ENCODE peak calls at places on chromosomes 13 and 19, in seven cellular contexts. T is activated B cell treated with CpG ODN at 0.5 μM for 24 hours; B is ascending aorta; M is breast epithelium; K is CD8-positive, alpha-beta T cell; F is WTC11; U is cardiac muscle cell. O is an unnamed sample.

GRCh38 chr13:48790996-48791395 is 137.3 kb downstream of the CYSLTR2 start:
- DNase-seq in M (no peak), T (no peak), B (no peak), F (no peak), U (no peak), K (no peak), O (no peak)

GRCh38 chr13:95267662-95268369 is 33.4 kb downstream of the ABCC4 start:
- DNase-seq in U (no peak), T (no peak), F (no peak), K (no peak), B (no peak), M (no peak), O (no peak)

GRCh38 chr13:112186091-112186490 is 119.1 kb downstream of the SOX1 start:
- DNase-seq in B (no peak), K (no peak), T (no peak), U (no peak), M (no peak), F (no peak), O (no peak)

GRCh38 chr19:52734340-52734892 is 428 bp downstream of the ZNF611 start:
- DNase-seq in B (no peak), K (no peak), T (no peak), F (peak), U (peak), M (no peak), O (no peak)

GRCh38 chr13:110454956-110455355 is 106.6 kb downstream of the RAB20 start:
- DNase-seq in B (no peak), U (no peak), T (no peak), K (no peak), F (no peak), M (no peak), O (no peak)

GRCh38 chr13:85137516-85137915 is 661.7 kb downstream of the SLITRK6 start:
- DNase-seq in B (no peak), K (no peak), U (no peak), T (no peak), M (no peak), F (no peak), O (no peak)

GRCh38 chr19:4935449-4935848 is 26.1 kb downstream of the UHRF1 start:
- DNase-seq in M (no peak), K (no peak), B (no peak), T (no peak), F (no peak), U (no peak), O (no peak)

GRCh38 chr13:32660227-32660626 is 74.0 kb downstream of the PDS5B start:
- DNase-seq in B (no peak), F (no peak), T (no peak), U (no peak), M (no peak), K (no peak), O (no peak)

GRCh38 chr19:3360494-3361383 is 5.6 kb upstream of the NFIC start:
- DNase-seq in T (peak), U (peak), B (no peak), K (peak), M (peak), F (no peak), O (no peak)

GRCh38 chr19:3586124-3586626 is 897 bp downstream of the GIPC3 start:
- DNase-seq in F (peak), U (peak), K (peak), B (no peak), T (peak), M (no peak), O (no peak)

GRCh38 chr13:99027661-99028425 is 50.0 kb upstream of the DOCK9 start:
- DNase-seq in U (no peak), M (no peak), F (no peak), T (no peak), K (no peak), B (no peak), O (no peak)

GRCh38 chr13:99027260-99027659 is 49.4 kb upstream of the DOCK9 start:
- DNase-seq in F (no peak), B (no peak), M (no peak), K (no peak), U (no peak), T (no peak), O (no peak)

GRCh38 chr13:99031725-99032298 is 53.9 kb upstream of the DOCK9 start:
- DNase-seq in F (no peak), K (no peak), B (no peak), U (no peak), T (no peak), M (no peak), O (no peak)

GRCh38 chr13:99029576-99029975 is 51.7 kb upstream of the DOCK9 start:
- DNase-seq in M (no peak), F (no peak), T (no peak), K (no peak), B (no peak), U (no peak), O (no peak)

GRCh38 chr13:99028890-99029289 is 51.0 kb upstream of the DOCK9 start:
- DNase-seq in K (peak), U (no peak), B (no peak), M (no peak), T (no peak), F (peak), O (no peak)
- TF ChIP-seq CTCF in K (peak), U (peak), B (no peak), M (peak), T (no peak), F (peak), O (peak)

GRCh38 chr19:50025794-50026549 is at the start of gene ZNF473:
- DNase-seq in K (peak), B (peak), M (peak), F (peak), U (peak), T (peak), O (peak)

GRCh38 chr19:50024719-50025021 is 502 bp downstream of the VRK3 start:
- DNase-seq in B (no peak), M (no peak), K (no peak), U (no peak), T (no peak), F (no peak), O (no peak)

GRCh38 chr19:50026550-50026906 is 723 bp downstream of the ZNF473 start:
- DNase-seq in F (no peak), K (no peak), T (no peak), U (no peak), M (no peak), B (no peak), O (no peak)

GRCh38 chr19:50022823-50023222 is 2.3 kb downstream of the VRK3 start:
- DNase-seq in T (no peak), K (no peak), F (no peak), M (no peak), B (no peak), U (no peak), O (no peak)

DNA sequence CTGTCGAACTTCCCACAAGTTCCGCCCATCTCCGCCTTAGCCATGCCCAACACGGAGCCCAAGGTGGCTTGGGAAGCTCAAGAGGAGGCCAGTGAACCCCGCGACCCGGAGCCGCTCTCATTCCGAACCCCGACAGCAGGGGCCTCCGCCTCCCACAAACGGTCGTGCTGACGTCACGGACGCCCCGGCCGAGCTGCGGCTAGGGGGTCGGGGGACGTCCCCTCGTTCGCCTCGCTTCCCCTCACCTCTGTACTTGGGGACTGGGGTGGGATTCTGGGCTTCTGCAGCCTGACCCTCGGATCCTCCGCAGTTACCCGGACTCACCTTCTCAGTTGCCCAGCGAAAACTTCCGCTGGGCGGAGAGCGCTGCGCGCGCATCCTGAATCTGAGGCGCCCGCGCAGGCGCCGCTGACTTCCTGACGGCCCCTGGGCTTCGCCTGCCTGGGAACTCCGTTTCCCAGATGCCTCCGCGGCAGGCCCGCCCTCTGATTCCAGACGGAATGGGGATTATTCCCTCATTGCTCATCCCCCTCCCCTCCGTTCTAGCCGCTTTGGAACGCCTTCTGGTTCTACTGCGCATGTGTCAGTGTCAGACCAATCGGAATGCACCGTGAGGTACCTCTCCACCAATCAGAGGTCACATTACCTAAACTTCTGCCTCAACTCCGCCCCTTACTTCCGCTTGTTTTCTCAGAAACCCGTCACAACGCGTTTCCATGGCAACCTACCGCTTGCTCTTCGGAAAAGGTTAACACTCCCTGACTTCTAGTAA is at the start of gene VRK3:
- DNase-seq in B (peak), K (peak), T (peak), F (peak), M (peak), U (peak), O (peak)
- TF ChIP-seq CTCF in B (peak), K (no peak), T (no peak), F (no peak), M (no peak), U (peak), O (peak)

DNA sequence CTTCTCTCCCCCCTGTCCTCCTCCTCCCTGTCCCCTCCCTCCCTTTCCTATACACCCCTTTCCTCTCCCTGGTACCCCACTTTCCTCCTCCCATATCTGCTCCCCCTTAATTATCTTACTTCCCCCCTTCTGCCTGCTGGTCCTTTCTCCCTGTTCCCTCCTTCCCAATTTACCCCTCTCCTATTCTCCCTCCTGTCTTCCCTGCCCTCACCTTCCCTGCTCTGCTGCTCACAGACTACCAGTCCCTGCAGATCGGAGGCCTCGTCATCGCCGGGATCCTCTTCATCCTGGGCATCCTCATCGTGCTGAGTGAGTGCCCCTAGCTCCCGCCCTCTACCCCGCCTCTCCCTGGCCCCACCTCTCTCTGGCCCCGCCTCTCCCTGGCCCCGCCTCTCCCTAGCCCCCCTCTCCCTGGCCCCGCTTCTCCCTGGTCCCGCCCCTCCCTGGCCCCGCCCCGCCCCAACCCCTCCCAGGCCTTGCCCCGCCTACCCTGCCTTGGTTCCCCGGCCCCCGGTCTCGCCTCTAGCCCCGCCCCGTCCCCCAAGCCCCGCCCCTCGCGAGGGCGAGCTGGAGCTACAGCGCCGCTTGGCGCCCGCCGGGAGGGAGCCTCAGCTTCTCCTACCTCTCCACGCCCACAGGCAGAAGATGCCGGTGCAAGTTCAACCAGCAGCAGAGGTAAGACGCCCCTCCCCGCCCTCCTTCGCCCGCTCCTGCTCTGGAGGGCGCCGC is 2.0 kb upstream of the FXYD7 start:
- DNase-seq in T (peak), B (peak), M (peak), U (peak), K (peak), F (peak), O (peak)
- TF ChIP-seq CTCF in T (no peak), B (peak), M (no peak), U (peak), K (peak), F (no peak), O (peak)

GRCh38 chr19:18340990-18341868 is 831 bp downstream of the PGPEP1 start:
- DNase-seq in T (peak), U (peak), F (peak), K (peak), B (peak), M (peak), O (peak)
- TF ChIP-seq CTCF in T (no peak), U (no peak), F (no peak), K (no peak), B (no peak), M (no peak), O (no peak)

DNA sequence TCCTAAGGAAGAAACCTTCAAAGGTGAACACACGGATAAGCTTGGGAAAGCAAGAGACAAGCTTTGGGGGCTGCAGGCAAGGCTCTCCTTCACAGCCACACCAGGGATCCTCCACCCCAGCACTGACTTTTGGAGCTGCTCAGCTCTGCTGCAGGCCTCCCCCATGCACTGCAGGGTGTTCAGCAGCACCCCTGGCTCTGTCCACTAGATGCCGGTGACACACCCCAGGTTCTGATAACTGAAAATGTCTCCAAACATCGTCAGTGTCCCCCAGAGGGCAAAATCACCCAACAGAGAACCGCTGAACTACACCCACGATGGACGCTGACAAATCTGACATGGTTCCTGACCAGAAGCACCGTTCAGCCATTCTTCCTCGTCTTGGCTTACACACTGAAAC is 90.5 kb downstream of the STK24 start:
- DNase-seq in U (no peak), K (no peak), B (no peak), M (no peak), T (no peak), F (no peak), O (no peak)
- TF ChIP-seq CTCF in U (no peak), K (no peak), B (no peak), M (no peak), T (no peak), F (no peak), O (no peak)

GRCh38 chr19:656751-657559 is 6.1 kb downstream of the RNF126 start:
- DNase-seq in T (no peak), U (no peak), K (no peak), B (no peak), M (no peak), F (no peak), O (no peak)
- TF ChIP-seq CTCF in T (no peak), U (no peak), K (no peak), B (no peak), M (no peak), F (no peak), O (no peak)